ENCODE peak calls at places on chromosomes 1 and 21, in six cellular contexts. W is IMR-90; B is foreskin keratinocyte; I is fibroblast of the aortic adventitia; U is stimulated activated CD4-positive, alpha-beta T cell treated with anti-CD3 and anti-CD28 coated beads, TNF-alpha, amount 100 ng/mL, for 1 hour; M is amniotic epithelial cell. H is an unnamed sample.
A peak's percentile ranks its signal among the peaks of the same experiment; 100 is the strongest.

GRCh38 chr21:17414766-17415165 is 98.1 kb upstream of the CXADR start:
- DNase-seq in U (no peak), B (no peak), M (no peak), W (no peak), I (no peak), H (no peak)

GRCh38 chr1:92538413-92539061 is 51.8 kb upstream of the GFI1 start:
- DNase-seq in M (peak; percentile 36), U (no peak), B (no peak), W (peak; percentile 15), I (peak; percentile 33), H (peak; percentile 2)

GRCh38 chr21:34534522-34534921 is 22.5 kb upstream of the KCNE1 start:
- DNase-seq in I (peak; percentile 46), B (no peak), W (no peak), M (no peak), U (no peak), H (no peak)

GRCh38 chr1:79193211-79194079 is 186.9 kb upstream of the ADGRL4 start:
- DNase-seq in W (peak; percentile 74), U (no peak), M (peak; percentile 75), B (peak; percentile 79), I (peak; percentile 86), H (peak; percentile 40)

GRCh38 chr1:155324717-155325595 is 4.3 kb downstream of the RUSC1 start:
- DNase-seq in M (no peak), U (no peak), I (peak; percentile 24), B (no peak), W (peak; percentile 40), H (peak; percentile 60)

GRCh38 chr1:108712605-108713150 is at the start of gene FNDC7:
- DNase-seq in M (peak; percentile 56), I (peak; percentile 47), B (no peak), W (peak; percentile 42), U (no peak), H (no peak)

GRCh38 chr21:35571910-35572309 is 488.4 kb downstream of the SETD4 start:
- DNase-seq in B (no peak), M (no peak), U (no peak), W (no peak), I (peak; percentile 62), H (no peak)

GRCh38 chr21:33025471-33026298 is at the start of gene OLIG2:
- DNase-seq in B (no peak), W (peak; percentile 16), M (no peak), U (no peak), I (no peak), H (no peak)

GRCh38 chr1:43980255-43981134 is 1.5 kb downstream of the B4GALT2 start:
- DNase-seq in I (peak; percentile 32), B (peak; percentile 75), W (peak; percentile 56), M (peak; percentile 69), U (no peak), H (no peak)

GRCh38 chr1:90122679-90123340 is 127.9 kb downstream of the ZNF326 start:
- DNase-seq in M (no peak), I (no peak), B (no peak), W (no peak), U (no peak), H (no peak)

GRCh38 chr1:224632381-224632871 is 16.3 kb downstream of the CNIH3 start:
- DNase-seq in U (no peak), B (no peak), I (peak; percentile 97), W (peak; percentile 94), M (peak; percentile 92), H (no peak)

GRCh38 chr1:91148641-91149069 is 126.8 kb upstream of the ZNF644 start:
- DNase-seq in B (no peak), U (no peak), W (no peak), I (no peak), M (no peak), H (no peak)

GRCh38 chr21:36350282-36350910 is 30.4 kb downstream of the MORC3 start:
- DNase-seq in B (no peak), M (peak; percentile 76), U (no peak), I (peak; percentile 71), W (peak; percentile 81), H (no peak)

GRCh38 chr1:153509729-153510354 is 25.9 kb downstream of the S100A6 start:
- DNase-seq in M (peak; percentile 29), W (no peak), U (peak; percentile 18), I (no peak), B (no peak), H (peak; percentile 62)

GRCh38 chr1:227885135-227885647 is 62.5 kb downstream of the WNT9A start:
- DNase-seq in W (no peak), M (no peak), I (no peak), U (no peak), B (no peak), H (no peak)

GRCh38 chr1:84442256-84442655 is 36.8 kb upstream of the RPF1 start:
- DNase-seq in W (peak; percentile 94), B (peak; percentile 68), U (no peak), M (peak; percentile 92), I (peak; percentile 96), H (peak; percentile 85)

GRCh38 chr1:170077926-170078325 is 3.4 kb upstream of the KIFAP3 start:
- DNase-seq in U (no peak), W (no peak), I (no peak), M (no peak), B (no peak), H (no peak)

GRCh38 chr1:37892151-37893047 is 33.0 kb upstream of the MTF1 start:
- DNase-seq in B (no peak), W (peak; percentile 68), I (peak; percentile 15), M (peak; percentile 88), U (no peak), H (no peak)

GRCh38 chr1:244150665-244151064 is 99.6 kb downstream of the ZBTB18 start:
- DNase-seq in B (no peak), U (no peak), M (no peak), W (no peak), I (no peak), H (no peak)

GRCh38 chr1:200640373-200641174 is 20.0 kb upstream of the KIF14 start:
- DNase-seq in I (no peak), B (no peak), U (no peak), M (no peak), W (no peak), H (no peak)

GRCh38 chr1:179814513-179814838 is 63.1 kb downstream of the TOR1AIP2 start:
- DNase-seq in U (no peak), W (no peak), I (no peak), M (no peak), B (no peak), H (no peak)

GRCh38 chr1:244442850-244443249 is 8.9 kb downstream of the ADSS2 start:
- DNase-seq in W (no peak), I (no peak), M (no peak), U (no peak), B (no peak), H (no peak)

GRCh38 chr1:56525463-56526155 is 53.8 kb downstream of the PLPP3 start:
- DNase-seq in W (peak; percentile 60), M (peak; percentile 24), I (no peak), B (no peak), U (no peak), H (peak; percentile 67)

GRCh38 chr1:204587621-204588020 is 71.4 kb downstream of the MDM4 start:
- DNase-seq in B (no peak), U (no peak), M (no peak), W (no peak), I (no peak), H (no peak)

GRCh38 chr1:46406881-46407608 is 12.9 kb downstream of the FAAH start:
- DNase-seq in U (no peak), B (no peak), I (no peak), M (no peak), W (no peak), H (no peak)

GRCh38 chr1:160499631-160500030 is 23.4 kb downstream of the SLAMF6 start:
- DNase-seq in B (no peak), M (no peak), I (no peak), U (no peak), W (no peak), H (no peak)

GRCh38 chr1:155062702-155063411 is 683 bp upstream of the EFNA4 start:
- DNase-seq in M (no peak), W (peak; percentile 33), U (no peak), B (no peak), I (no peak), H (no peak)

GRCh38 chr1:84298336-84298687 is 3.2 kb upstream of the SAMD13 start:
- DNase-seq in M (peak; percentile 28), U (no peak), W (peak; percentile 16), B (no peak), I (peak; percentile 34), H (peak; percentile 54)

GRCh38 chr1:44239337-44239960 is 26.2 kb downstream of the DMAP1 start:
- DNase-seq in B (peak; percentile 16), U (no peak), I (peak; percentile 20), W (peak; percentile 34), M (peak; percentile 38), H (no peak)

GRCh38 chr1:31795801-31796621 is 19.8 kb downstream of the SPOCD1 start:
- DNase-seq in U (no peak), M (peak; percentile 70), B (no peak), W (peak; percentile 87), I (peak; percentile 53), H (peak; percentile 80)